ENCODE peak calls at places on chromosomes 1 and 21, in ten cellular contexts. F is lower lobe of right lung; T is IMR-90; J is CD8-positive, alpha-beta memory T cell; P is aorta; H is stomach; E is A549; K is lung; X is upper lobe of right lung; D is uterus. Y is an unnamed sample.

GRCh38 chr1:25523512-25523911 is 19.9 kb upstream of the LDLRAP1 start:
- DNase-seq in F (no peak), T (peak), J (no peak), P (no peak), H (no peak), E (no peak), K (no peak), X (no peak), D (no peak), Y (no peak)

GRCh38 chr1:173506437-173506836 is 29.3 kb downstream of the PRDX6 start:
- DNase-seq in F (no peak), T (no peak), J (no peak), P (no peak), H (peak), E (peak), K (no peak), X (no peak), D (no peak), Y (no peak)

GRCh38 chr1:170288155-170288554 is 142.4 kb downstream of the NTMT2 start:
- DNase-seq in F (no peak), T (no peak), J (no peak), P (no peak), H (no peak), E (no peak), K (no peak), X (no peak), D (no peak), Y (no peak)

GRCh38 chr1:25616932-25617625 is 488 bp downstream of the MAN1C1 start:
- DNase-seq in F (peak), T (no peak), J (peak), P (no peak), H (no peak), E (no peak), K (no peak), X (peak), D (peak), Y (no peak)

GRCh38 chr1:200861937-200862647 is 10.7 kb upstream of the GPR25 start:
- DNase-seq in F (no peak), T (no peak), J (no peak), P (no peak), H (no peak), E (no peak), K (no peak), X (no peak), D (no peak), Y (no peak)

GRCh38 chr1:24925082-24925779 is 4.8 kb downstream of the RUNX3 start:
- DNase-seq in F (no peak), T (no peak), J (peak), P (no peak), H (no peak), E (no peak), K (no peak), X (no peak), D (no peak), Y (no peak)

GRCh38 chr21:17829472-17829871 is 10.3 kb upstream of the C21orf91 start:
- DNase-seq in F (no peak), T (peak), J (no peak), P (no peak), H (no peak), E (no peak), K (no peak), X (no peak), D (no peak), Y (no peak)

GRCh38 chr1:198553017-198553416 is 12.5 kb upstream of the ATP6V1G3 start:
- DNase-seq in F (no peak), T (no peak), J (no peak), P (no peak), H (no peak), E (no peak), K (no peak), X (no peak), D (no peak), Y (no peak)

GRCh38 chr1:59499273-59499955 is 202.5 kb downstream of the FGGY start:
- DNase-seq in F (no peak), T (no peak), J (no peak), P (no peak), H (no peak), E (no peak), K (no peak), X (no peak), D (no peak), Y (no peak)

GRCh38 chr1:99441234-99442095 is 177.2 kb downstream of the PLPPR4 start:
- DNase-seq in F (no peak), T (peak), J (no peak), P (no peak), H (no peak), E (no peak), K (no peak), X (no peak), D (no peak), Y (no peak)

GRCh38 chr1:223201967-223202366 is 58.9 kb upstream of the TLR5 start:
- DNase-seq in F (no peak), T (no peak), J (no peak), P (no peak), H (no peak), E (no peak), K (no peak), X (no peak), D (no peak), Y (no peak)

GRCh38 chr1:224589006-224589405 is 27.1 kb upstream of the CNIH3 start:
- DNase-seq in F (no peak), T (peak), J (no peak), P (no peak), H (no peak), E (no peak), K (no peak), X (no peak), D (no peak), Y (no peak)

GRCh38 chr1:121586369-121587229 is 401.8 kb downstream of the SRGAP2C start:
- DNase-seq in F (peak), T (no peak), J (peak), P (no peak), H (peak), E (no peak), K (no peak), X (no peak), D (no peak), Y (no peak)

GRCh38 chr1:7478142-7478796 is 292.8 kb upstream of the VAMP3 start:
- DNase-seq in F (no peak), T (peak), J (no peak), P (no peak), H (no peak), E (no peak), K (no peak), X (no peak), D (no peak), Y (no peak)
- H3K27ac ChIP-seq in F (peak), T (peak), J (no peak), P (no peak), H (peak), E (peak), K (no peak), X (peak), D (no peak), Y (no peak)

GRCh38 chr1:8352886-8353285 is 35.0 kb downstream of the SLC45A1 start:
- DNase-seq in F (no peak), T (no peak), J (no peak), P (no peak), H (no peak), E (no peak), K (no peak), X (no peak), D (peak), Y (no peak)
- H3K27ac ChIP-seq in F (peak), T (no peak), J (no peak), P (peak), H (no peak), E (no peak), K (peak), X (peak), D (peak), Y (no peak)

DNA sequence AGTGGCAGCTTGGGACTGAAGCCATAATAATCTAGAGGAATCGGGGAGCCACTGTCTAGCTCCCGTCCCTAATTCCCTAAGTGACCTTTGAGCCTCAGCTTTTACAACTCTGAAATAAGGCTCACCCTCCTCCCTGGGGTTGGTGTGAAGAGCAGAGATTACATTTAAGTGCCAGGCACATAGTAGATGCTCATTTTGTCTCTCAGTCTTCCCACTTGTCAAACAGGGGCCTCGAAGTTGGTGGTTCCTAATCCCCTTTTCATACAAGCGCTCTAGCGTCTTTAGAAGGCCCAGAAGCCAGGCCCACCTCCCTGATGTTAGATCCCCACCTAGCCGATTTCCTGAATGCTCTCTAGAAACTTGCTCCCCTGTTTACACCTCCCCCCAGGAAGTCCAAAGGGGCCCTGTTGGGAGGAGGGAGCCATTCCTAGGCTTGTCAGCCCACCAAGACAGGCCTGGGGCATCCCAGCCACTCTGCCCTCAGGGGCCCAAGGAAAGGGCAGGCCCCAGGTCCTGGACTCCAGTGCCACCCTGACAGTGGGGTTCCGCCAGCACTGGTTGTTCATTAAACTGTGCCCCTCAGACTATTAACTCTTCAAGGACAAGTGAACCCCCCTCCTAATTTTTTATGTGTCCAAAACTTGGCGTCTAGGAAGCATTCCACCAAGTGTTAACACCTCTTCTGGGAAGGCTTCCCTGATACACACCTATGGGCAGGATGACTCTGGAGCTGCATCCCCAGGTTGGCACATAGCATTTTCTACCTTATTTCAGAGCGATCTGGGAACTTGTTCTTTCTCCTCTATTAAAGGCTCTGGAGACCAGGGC is 49.4 kb upstream of the ECE1 start:
- DNase-seq in F (no peak), T (no peak), J (no peak), P (no peak), H (no peak), E (no peak), K (no peak), X (no peak), D (no peak), Y (no peak)
- H3K27ac ChIP-seq in F (peak), T (peak), J (no peak), P (peak), H (peak), E (peak), K (peak), X (peak), D (peak), Y (no peak)

GRCh38 chr1:22677861-22678521 is 25.0 kb downstream of the C1QB start:
- DNase-seq in F (no peak), T (no peak), J (no peak), P (no peak), H (no peak), E (no peak), K (no peak), X (no peak), D (no peak), Y (no peak)

GRCh38 chr1:22678522-22678896 is 25.5 kb downstream of the C1QB start:
- DNase-seq in F (no peak), T (no peak), J (no peak), P (no peak), H (no peak), E (no peak), K (no peak), X (no peak), D (no peak), Y (no peak)

GRCh38 chr1:22681564-22682276 is 28.7 kb downstream of the C1QB start:
- DNase-seq in F (no peak), T (no peak), J (no peak), P (no peak), H (no peak), E (no peak), K (no peak), X (no peak), D (no peak), Y (no peak)

GRCh38 chr1:22683547-22683946 is 27.1 kb upstream of the EPHB2 start:
- DNase-seq in F (no peak), T (no peak), J (no peak), P (no peak), H (no peak), E (no peak), K (no peak), X (no peak), D (no peak), Y (no peak)

GRCh38 chr1:22680736-22681135 is 27.7 kb downstream of the C1QB start:
- DNase-seq in F (no peak), T (no peak), J (no peak), P (no peak), H (no peak), E (no peak), K (no peak), X (no peak), D (no peak), Y (no peak)
- H3K27ac ChIP-seq in F (no peak), T (no peak), J (no peak), P (no peak), H (no peak), E (no peak), K (no peak), X (no peak), D (no peak), Y (no peak)

DNA sequence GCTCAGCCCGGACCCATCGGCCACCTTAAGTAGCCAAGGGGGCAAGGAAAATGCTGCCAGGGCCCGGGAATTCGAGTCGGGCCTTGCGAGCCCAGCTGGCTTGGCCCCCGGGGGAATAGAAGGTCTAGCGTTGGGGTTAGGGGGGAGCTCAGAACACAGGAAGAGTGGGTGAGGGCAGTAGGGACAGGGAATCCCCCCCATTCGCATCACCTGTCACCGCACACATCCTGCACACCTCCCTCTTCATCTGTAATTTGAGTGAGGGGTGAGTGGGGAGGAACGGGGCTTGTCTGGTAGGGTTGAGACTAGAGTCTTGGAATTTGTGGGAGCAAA is 366 bp upstream of the PLXNA2 start:
- DNase-seq in F (no peak), T (no peak), J (peak), P (no peak), H (no peak), E (no peak), K (no peak), X (no peak), D (no peak), Y (no peak)
- H3K27ac ChIP-seq in F (peak), T (no peak), J (peak), P (peak), H (peak), E (peak), K (peak), X (peak), D (peak), Y (peak)

GRCh38 chr1:184557423-184558347 is 170.9 kb downstream of the C1orf21 start:
- DNase-seq in F (no peak), T (no peak), J (no peak), P (no peak), H (no peak), E (no peak), K (no peak), X (no peak), D (no peak), Y (no peak)
- H3K27ac ChIP-seq in F (no peak), T (no peak), J (no peak), P (no peak), H (no peak), E (no peak), K (peak), X (no peak), D (no peak), Y (peak)

GRCh38 chr1:84968865-84969264 is 28.0 kb downstream of the MCOLN2 start:
- DNase-seq in F (no peak), T (no peak), J (no peak), P (no peak), H (no peak), E (no peak), K (no peak), X (no peak), D (no peak), Y (no peak)
- H3K27ac ChIP-seq in F (no peak), T (no peak), J (no peak), P (no peak), H (no peak), E (no peak), K (no peak), X (no peak), D (no peak), Y (no peak)

GRCh38 chr1:44926311-44926781 is 60.0 kb downstream of the EIF2B3 start:
- DNase-seq in F (no peak), T (peak), J (no peak), P (no peak), H (no peak), E (no peak), K (no peak), X (no peak), D (no peak), Y (no peak)
- H3K27ac ChIP-seq in F (no peak), T (peak), J (no peak), P (peak), H (no peak), E (no peak), K (no peak), X (no peak), D (peak), Y (no peak)

DNA sequence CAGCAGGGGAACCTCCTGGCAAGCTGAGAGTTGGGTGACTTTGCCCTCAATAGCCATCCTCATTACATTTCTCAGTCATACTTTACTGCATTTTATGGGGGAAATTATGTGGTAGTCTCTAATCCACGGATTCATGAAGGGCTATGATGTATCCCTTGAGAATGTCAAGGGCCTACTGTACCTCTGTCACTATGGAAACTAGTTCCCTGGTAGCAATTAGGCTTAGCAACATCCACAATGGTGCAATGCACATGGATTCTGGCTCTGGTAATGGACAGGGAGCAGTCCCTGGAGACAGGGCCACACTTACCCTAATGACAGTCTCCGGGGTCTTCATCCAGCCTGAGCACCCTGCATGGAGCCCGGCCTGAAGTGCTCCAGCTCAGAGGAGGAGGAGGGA is 26.5 kb downstream of the LRRN2 start:
- DNase-seq in F (no peak), T (no peak), J (no peak), P (no peak), H (no peak), E (no peak), K (no peak), X (no peak), D (no peak), Y (no peak)
- H3K27ac ChIP-seq in F (no peak), T (no peak), J (no peak), P (no peak), H (no peak), E (no peak), K (no peak), X (no peak), D (no peak), Y (no peak)

GRCh38 chr1:245579881-245580280 is 425.1 kb downstream of the KIF26B start:
- DNase-seq in F (no peak), T (no peak), J (no peak), P (no peak), H (no peak), E (no peak), K (no peak), X (peak), D (no peak), Y (no peak)
- H3K27ac ChIP-seq in F (no peak), T (no peak), J (no peak), P (no peak), H (no peak), E (no peak), K (no peak), X (no peak), D (no peak), Y (no peak)